ENCODE peak calls at places on chromosomes 6 and 20, in ten cellular contexts. One of them, this sample, is unnamed.

GRCh38 chr6:19009769-19010168 is 622.6 kb downstream of the RNF144B start:
- DNase-seq in tibial nerve: no peak
- DNase-seq in stimulated activated CD8-positive, alpha-beta memory T cell treated with anti-CD3 and anti-CD28 coated beads, Interleukin-4, amount 100 ng/mL, for 1 hour: no peak
- DNase-seq in T follicular helper cell: no peak
- DNase-seq in activated CD4-positive, alpha-beta memory T cell treated with anti-CD3 and anti-CD28 coated beads, Interleukin-2, amount 10 ng/mL, durations not matched to agents 7 days and 5 days: no peak
- DNase-seq in GM18507: no peak
- DNase-seq in HCT116: no peak
- DNase-seq in retina: no peak
- DNase-seq in pancreas: no peak
- DNase-seq in iPS-NIHi11: no peak
- DNase-seq in this sample: no peak

GRCh38 chr20:31523361-31524283 is 9.4 kb downstream of the HM13 start:
- DNase-seq in tibial nerve: no peak
- DNase-seq in stimulated activated CD8-positive, alpha-beta memory T cell treated with anti-CD3 and anti-CD28 coated beads, Interleukin-4, amount 100 ng/mL, for 1 hour: no peak
- DNase-seq in T follicular helper cell: no peak
- DNase-seq in activated CD4-positive, alpha-beta memory T cell treated with anti-CD3 and anti-CD28 coated beads, Interleukin-2, amount 10 ng/mL, durations not matched to agents 7 days and 5 days: no peak
- DNase-seq in GM18507: no peak
- DNase-seq in HCT116: no peak
- DNase-seq in retina: no peak
- DNase-seq in pancreas: no peak
- DNase-seq in iPS-NIHi11: no peak
- DNase-seq in this sample: peak

GRCh38 chr6:27161946-27162603 is 85.4 kb upstream of the PRSS16 start:
- DNase-seq in tibial nerve: no peak
- DNase-seq in stimulated activated CD8-positive, alpha-beta memory T cell treated with anti-CD3 and anti-CD28 coated beads, Interleukin-4, amount 100 ng/mL, for 1 hour: no peak
- DNase-seq in T follicular helper cell: no peak
- DNase-seq in activated CD4-positive, alpha-beta memory T cell treated with anti-CD3 and anti-CD28 coated beads, Interleukin-2, amount 10 ng/mL, durations not matched to agents 7 days and 5 days: no peak
- DNase-seq in GM18507: no peak
- DNase-seq in HCT116: peak
- DNase-seq in retina: peak
- DNase-seq in pancreas: no peak
- DNase-seq in iPS-NIHi11: peak
- DNase-seq in this sample: peak

GRCh38 chr6:45640081-45640491 is 262.4 kb upstream of the SUPT3H start:
- DNase-seq in tibial nerve: no peak
- DNase-seq in stimulated activated CD8-positive, alpha-beta memory T cell treated with anti-CD3 and anti-CD28 coated beads, Interleukin-4, amount 100 ng/mL, for 1 hour: no peak
- DNase-seq in T follicular helper cell: no peak
- DNase-seq in activated CD4-positive, alpha-beta memory T cell treated with anti-CD3 and anti-CD28 coated beads, Interleukin-2, amount 10 ng/mL, durations not matched to agents 7 days and 5 days: no peak
- DNase-seq in GM18507: no peak
- DNase-seq in HCT116: no peak
- DNase-seq in retina: no peak
- DNase-seq in pancreas: no peak
- DNase-seq in iPS-NIHi11: no peak
- DNase-seq in this sample: peak

GRCh38 chr6:12957321-12958051 is 240.9 kb downstream of the PHACTR1 start:
- DNase-seq in tibial nerve: no peak
- DNase-seq in stimulated activated CD8-positive, alpha-beta memory T cell treated with anti-CD3 and anti-CD28 coated beads, Interleukin-4, amount 100 ng/mL, for 1 hour: no peak
- DNase-seq in T follicular helper cell: no peak
- DNase-seq in activated CD4-positive, alpha-beta memory T cell treated with anti-CD3 and anti-CD28 coated beads, Interleukin-2, amount 10 ng/mL, durations not matched to agents 7 days and 5 days: peak
- DNase-seq in GM18507: no peak
- DNase-seq in HCT116: no peak
- DNase-seq in retina: peak
- DNase-seq in pancreas: peak
- DNase-seq in iPS-NIHi11: peak
- DNase-seq in this sample: peak

GRCh38 chr6:148720371-148720770 is 26.5 kb upstream of the UST start:
- DNase-seq in tibial nerve: no peak
- DNase-seq in stimulated activated CD8-positive, alpha-beta memory T cell treated with anti-CD3 and anti-CD28 coated beads, Interleukin-4, amount 100 ng/mL, for 1 hour: no peak
- DNase-seq in T follicular helper cell: no peak
- DNase-seq in activated CD4-positive, alpha-beta memory T cell treated with anti-CD3 and anti-CD28 coated beads, Interleukin-2, amount 10 ng/mL, durations not matched to agents 7 days and 5 days: no peak
- DNase-seq in GM18507: no peak
- DNase-seq in HCT116: no peak
- DNase-seq in retina: no peak
- DNase-seq in pancreas: no peak
- DNase-seq in iPS-NIHi11: no peak
- DNase-seq in this sample: peak

GRCh38 chr6:139373154-139373927 is 1.1 kb downstream of the CITED2 start:
- DNase-seq in tibial nerve: peak
- DNase-seq in stimulated activated CD8-positive, alpha-beta memory T cell treated with anti-CD3 and anti-CD28 coated beads, Interleukin-4, amount 100 ng/mL, for 1 hour: peak
- DNase-seq in T follicular helper cell: peak
- DNase-seq in activated CD4-positive, alpha-beta memory T cell treated with anti-CD3 and anti-CD28 coated beads, Interleukin-2, amount 10 ng/mL, durations not matched to agents 7 days and 5 days: peak
- DNase-seq in GM18507: no peak
- DNase-seq in HCT116: no peak
- DNase-seq in retina: peak
- DNase-seq in pancreas: peak
- DNase-seq in iPS-NIHi11: no peak
- DNase-seq in this sample: peak

GRCh38 chr20:54611701-54612487 is 136.5 kb downstream of the DOK5 start:
- DNase-seq in tibial nerve: no peak
- DNase-seq in stimulated activated CD8-positive, alpha-beta memory T cell treated with anti-CD3 and anti-CD28 coated beads, Interleukin-4, amount 100 ng/mL, for 1 hour: no peak
- DNase-seq in T follicular helper cell: no peak
- DNase-seq in activated CD4-positive, alpha-beta memory T cell treated with anti-CD3 and anti-CD28 coated beads, Interleukin-2, amount 10 ng/mL, durations not matched to agents 7 days and 5 days: no peak
- DNase-seq in GM18507: no peak
- DNase-seq in HCT116: no peak
- DNase-seq in retina: peak
- DNase-seq in pancreas: no peak
- DNase-seq in iPS-NIHi11: no peak
- DNase-seq in this sample: no peak

GRCh38 chr20:47843886-47844567 is 58.7 kb upstream of the SULF2 start:
- DNase-seq in tibial nerve: no peak
- DNase-seq in stimulated activated CD8-positive, alpha-beta memory T cell treated with anti-CD3 and anti-CD28 coated beads, Interleukin-4, amount 100 ng/mL, for 1 hour: no peak
- DNase-seq in T follicular helper cell: no peak
- DNase-seq in activated CD4-positive, alpha-beta memory T cell treated with anti-CD3 and anti-CD28 coated beads, Interleukin-2, amount 10 ng/mL, durations not matched to agents 7 days and 5 days: no peak
- DNase-seq in GM18507: no peak
- DNase-seq in HCT116: no peak
- DNase-seq in retina: no peak
- DNase-seq in pancreas: no peak
- DNase-seq in iPS-NIHi11: no peak
- DNase-seq in this sample: no peak

GRCh38 chr6:134636221-134636830 is 313.6 kb downstream of the ALDH8A1 start:
- DNase-seq in tibial nerve: no peak
- DNase-seq in stimulated activated CD8-positive, alpha-beta memory T cell treated with anti-CD3 and anti-CD28 coated beads, Interleukin-4, amount 100 ng/mL, for 1 hour: no peak
- DNase-seq in T follicular helper cell: peak
- DNase-seq in activated CD4-positive, alpha-beta memory T cell treated with anti-CD3 and anti-CD28 coated beads, Interleukin-2, amount 10 ng/mL, durations not matched to agents 7 days and 5 days: no peak
- DNase-seq in GM18507: no peak
- DNase-seq in HCT116: no peak
- DNase-seq in retina: no peak
- DNase-seq in pancreas: no peak
- DNase-seq in iPS-NIHi11: no peak
- DNase-seq in this sample: no peak

GRCh38 chr6:69961251-69961650 is 94.9 kb downstream of the COL19A1 start:
- DNase-seq in tibial nerve: no peak
- DNase-seq in stimulated activated CD8-positive, alpha-beta memory T cell treated with anti-CD3 and anti-CD28 coated beads, Interleukin-4, amount 100 ng/mL, for 1 hour: no peak
- DNase-seq in T follicular helper cell: no peak
- DNase-seq in activated CD4-positive, alpha-beta memory T cell treated with anti-CD3 and anti-CD28 coated beads, Interleukin-2, amount 10 ng/mL, durations not matched to agents 7 days and 5 days: no peak
- DNase-seq in GM18507: no peak
- DNase-seq in HCT116: no peak
- DNase-seq in retina: no peak
- DNase-seq in pancreas: no peak
- DNase-seq in iPS-NIHi11: no peak
- DNase-seq in this sample: no peak

GRCh38 chr6:34514593-34515472 is 41.3 kb downstream of the SPDEF start:
- DNase-seq in tibial nerve: no peak
- DNase-seq in stimulated activated CD8-positive, alpha-beta memory T cell treated with anti-CD3 and anti-CD28 coated beads, Interleukin-4, amount 100 ng/mL, for 1 hour: no peak
- DNase-seq in T follicular helper cell: no peak
- DNase-seq in activated CD4-positive, alpha-beta memory T cell treated with anti-CD3 and anti-CD28 coated beads, Interleukin-2, amount 10 ng/mL, durations not matched to agents 7 days and 5 days: no peak
- DNase-seq in GM18507: no peak
- DNase-seq in HCT116: no peak
- DNase-seq in retina: peak
- DNase-seq in pancreas: no peak
- DNase-seq in iPS-NIHi11: peak
- DNase-seq in this sample: peak

GRCh38 chr20:57680934-57681914 is 28.6 kb downstream of the PMEPA1 start:
- DNase-seq in tibial nerve: no peak
- DNase-seq in stimulated activated CD8-positive, alpha-beta memory T cell treated with anti-CD3 and anti-CD28 coated beads, Interleukin-4, amount 100 ng/mL, for 1 hour: no peak
- DNase-seq in T follicular helper cell: peak
- DNase-seq in activated CD4-positive, alpha-beta memory T cell treated with anti-CD3 and anti-CD28 coated beads, Interleukin-2, amount 10 ng/mL, durations not matched to agents 7 days and 5 days: no peak
- DNase-seq in GM18507: no peak
- DNase-seq in HCT116: no peak
- DNase-seq in retina: no peak
- DNase-seq in pancreas: no peak
- DNase-seq in iPS-NIHi11: no peak
- DNase-seq in this sample: no peak

GRCh38 chr6:113104546-113105325 is 752.4 kb upstream of the MARCKS start:
- DNase-seq in tibial nerve: no peak
- DNase-seq in stimulated activated CD8-positive, alpha-beta memory T cell treated with anti-CD3 and anti-CD28 coated beads, Interleukin-4, amount 100 ng/mL, for 1 hour: no peak
- DNase-seq in T follicular helper cell: no peak
- DNase-seq in activated CD4-positive, alpha-beta memory T cell treated with anti-CD3 and anti-CD28 coated beads, Interleukin-2, amount 10 ng/mL, durations not matched to agents 7 days and 5 days: no peak
- DNase-seq in GM18507: no peak
- DNase-seq in HCT116: no peak
- DNase-seq in retina: no peak
- DNase-seq in pancreas: no peak
- DNase-seq in iPS-NIHi11: no peak
- DNase-seq in this sample: no peak

GRCh38 chr6:33993091-33993490 is 152.8 kb downstream of the GRM4 start:
- DNase-seq in tibial nerve: no peak
- DNase-seq in stimulated activated CD8-positive, alpha-beta memory T cell treated with anti-CD3 and anti-CD28 coated beads, Interleukin-4, amount 100 ng/mL, for 1 hour: no peak
- DNase-seq in T follicular helper cell: no peak
- DNase-seq in activated CD4-positive, alpha-beta memory T cell treated with anti-CD3 and anti-CD28 coated beads, Interleukin-2, amount 10 ng/mL, durations not matched to agents 7 days and 5 days: no peak
- DNase-seq in GM18507: no peak
- DNase-seq in HCT116: no peak
- DNase-seq in retina: no peak
- DNase-seq in pancreas: no peak
- DNase-seq in iPS-NIHi11: no peak
- DNase-seq in this sample: peak

GRCh38 chr20:6612615-6612917 is 154.9 kb upstream of the BMP2 start:
- DNase-seq in tibial nerve: no peak
- DNase-seq in stimulated activated CD8-positive, alpha-beta memory T cell treated with anti-CD3 and anti-CD28 coated beads, Interleukin-4, amount 100 ng/mL, for 1 hour: no peak
- DNase-seq in T follicular helper cell: no peak
- DNase-seq in activated CD4-positive, alpha-beta memory T cell treated with anti-CD3 and anti-CD28 coated beads, Interleukin-2, amount 10 ng/mL, durations not matched to agents 7 days and 5 days: no peak
- DNase-seq in GM18507: no peak
- DNase-seq in HCT116: no peak
- DNase-seq in retina: no peak
- DNase-seq in pancreas: no peak
- DNase-seq in iPS-NIHi11: no peak
- DNase-seq in this sample: no peak

GRCh38 chr6:80250391-80250997 is 144.0 kb downstream of the BCKDHB start:
- DNase-seq in tibial nerve: no peak
- DNase-seq in stimulated activated CD8-positive, alpha-beta memory T cell treated with anti-CD3 and anti-CD28 coated beads, Interleukin-4, amount 100 ng/mL, for 1 hour: no peak
- DNase-seq in T follicular helper cell: no peak
- DNase-seq in activated CD4-positive, alpha-beta memory T cell treated with anti-CD3 and anti-CD28 coated beads, Interleukin-2, amount 10 ng/mL, durations not matched to agents 7 days and 5 days: no peak
- DNase-seq in GM18507: no peak
- DNase-seq in HCT116: no peak
- DNase-seq in retina: no peak
- DNase-seq in pancreas: no peak
- DNase-seq in iPS-NIHi11: no peak
- DNase-seq in this sample: no peak

GRCh38 chr6:115613488-115613887 is 447.2 kb downstream of the FRK start:
- DNase-seq in tibial nerve: no peak
- DNase-seq in stimulated activated CD8-positive, alpha-beta memory T cell treated with anti-CD3 and anti-CD28 coated beads, Interleukin-4, amount 100 ng/mL, for 1 hour: no peak
- DNase-seq in T follicular helper cell: no peak
- DNase-seq in activated CD4-positive, alpha-beta memory T cell treated with anti-CD3 and anti-CD28 coated beads, Interleukin-2, amount 10 ng/mL, durations not matched to agents 7 days and 5 days: no peak
- DNase-seq in GM18507: no peak
- DNase-seq in HCT116: no peak
- DNase-seq in retina: no peak
- DNase-seq in pancreas: no peak
- DNase-seq in iPS-NIHi11: no peak
- DNase-seq in this sample: peak

GRCh38 chr6:157982580-157983438 is 1.1 kb downstream of the SYNJ2 start:
- DNase-seq in tibial nerve: no peak
- DNase-seq in stimulated activated CD8-positive, alpha-beta memory T cell treated with anti-CD3 and anti-CD28 coated beads, Interleukin-4, amount 100 ng/mL, for 1 hour: no peak
- DNase-seq in T follicular helper cell: no peak
- DNase-seq in activated CD4-positive, alpha-beta memory T cell treated with anti-CD3 and anti-CD28 coated beads, Interleukin-2, amount 10 ng/mL, durations not matched to agents 7 days and 5 days: no peak
- DNase-seq in GM18507: no peak
- DNase-seq in HCT116: no peak
- DNase-seq in retina: no peak
- DNase-seq in pancreas: no peak
- DNase-seq in iPS-NIHi11: no peak
- DNase-seq in this sample: peak

GRCh38 chr6:162234631-162235030 is 492.9 kb downstream of the PRKN start:
- DNase-seq in tibial nerve: no peak
- DNase-seq in stimulated activated CD8-positive, alpha-beta memory T cell treated with anti-CD3 and anti-CD28 coated beads, Interleukin-4, amount 100 ng/mL, for 1 hour: no peak
- DNase-seq in T follicular helper cell: no peak
- DNase-seq in activated CD4-positive, alpha-beta memory T cell treated with anti-CD3 and anti-CD28 coated beads, Interleukin-2, amount 10 ng/mL, durations not matched to agents 7 days and 5 days: no peak
- DNase-seq in GM18507: no peak
- DNase-seq in HCT116: no peak
- DNase-seq in retina: no peak
- DNase-seq in pancreas: no peak
- DNase-seq in iPS-NIHi11: no peak
- DNase-seq in this sample: no peak

GRCh38 chr6:137094411-137095008 is 49.7 kb upstream of the IL20RA start:
- DNase-seq in tibial nerve: peak
- DNase-seq in stimulated activated CD8-positive, alpha-beta memory T cell treated with anti-CD3 and anti-CD28 coated beads, Interleukin-4, amount 100 ng/mL, for 1 hour: no peak
- DNase-seq in T follicular helper cell: peak
- DNase-seq in activated CD4-positive, alpha-beta memory T cell treated with anti-CD3 and anti-CD28 coated beads, Interleukin-2, amount 10 ng/mL, durations not matched to agents 7 days and 5 days: peak
- DNase-seq in GM18507: no peak
- DNase-seq in HCT116: peak
- DNase-seq in retina: peak
- DNase-seq in pancreas: no peak
- DNase-seq in iPS-NIHi11: peak
- DNase-seq in this sample: peak

GRCh38 chr6:121263742-121264141 is 70.5 kb downstream of the TBC1D32 start:
- DNase-seq in tibial nerve: no peak
- DNase-seq in stimulated activated CD8-positive, alpha-beta memory T cell treated with anti-CD3 and anti-CD28 coated beads, Interleukin-4, amount 100 ng/mL, for 1 hour: no peak
- DNase-seq in T follicular helper cell: no peak
- DNase-seq in activated CD4-positive, alpha-beta memory T cell treated with anti-CD3 and anti-CD28 coated beads, Interleukin-2, amount 10 ng/mL, durations not matched to agents 7 days and 5 days: no peak
- DNase-seq in GM18507: no peak
- DNase-seq in HCT116: no peak
- DNase-seq in retina: no peak
- DNase-seq in pancreas: no peak
- DNase-seq in iPS-NIHi11: no peak
- DNase-seq in this sample: no peak

GRCh38 chr6:133512410-133513016 is 271.4 kb downstream of the EYA4 start:
- DNase-seq in tibial nerve: no peak
- DNase-seq in stimulated activated CD8-positive, alpha-beta memory T cell treated with anti-CD3 and anti-CD28 coated beads, Interleukin-4, amount 100 ng/mL, for 1 hour: no peak
- DNase-seq in T follicular helper cell: no peak
- DNase-seq in activated CD4-positive, alpha-beta memory T cell treated with anti-CD3 and anti-CD28 coated beads, Interleukin-2, amount 10 ng/mL, durations not matched to agents 7 days and 5 days: peak
- DNase-seq in GM18507: no peak
- DNase-seq in HCT116: peak
- DNase-seq in retina: peak
- DNase-seq in pancreas: no peak
- DNase-seq in iPS-NIHi11: peak
- DNase-seq in this sample: peak

GRCh38 chr6:100134703-100135102 is 140.7 kb upstream of the MCHR2 start:
- DNase-seq in tibial nerve: no peak
- DNase-seq in stimulated activated CD8-positive, alpha-beta memory T cell treated with anti-CD3 and anti-CD28 coated beads, Interleukin-4, amount 100 ng/mL, for 1 hour: no peak
- DNase-seq in T follicular helper cell: no peak
- DNase-seq in activated CD4-positive, alpha-beta memory T cell treated with anti-CD3 and anti-CD28 coated beads, Interleukin-2, amount 10 ng/mL, durations not matched to agents 7 days and 5 days: no peak
- DNase-seq in GM18507: no peak
- DNase-seq in HCT116: no peak
- DNase-seq in retina: no peak
- DNase-seq in pancreas: no peak
- DNase-seq in iPS-NIHi11: no peak
- DNase-seq in this sample: peak

GRCh38 chr6:124002377-124003081 is 198.9 kb downstream of the NKAIN2 start:
- DNase-seq in tibial nerve: no peak
- DNase-seq in stimulated activated CD8-positive, alpha-beta memory T cell treated with anti-CD3 and anti-CD28 coated beads, Interleukin-4, amount 100 ng/mL, for 1 hour: no peak
- DNase-seq in T follicular helper cell: no peak
- DNase-seq in activated CD4-positive, alpha-beta memory T cell treated with anti-CD3 and anti-CD28 coated beads, Interleukin-2, amount 10 ng/mL, durations not matched to agents 7 days and 5 days: no peak
- DNase-seq in GM18507: no peak
- DNase-seq in HCT116: no peak
- DNase-seq in retina: no peak
- DNase-seq in pancreas: no peak
- DNase-seq in iPS-NIHi11: no peak
- DNase-seq in this sample: no peak

GRCh38 chr6:47061631-47062300 is 19.6 kb upstream of the ADGRF1 start:
- DNase-seq in tibial nerve: no peak
- DNase-seq in stimulated activated CD8-positive, alpha-beta memory T cell treated with anti-CD3 and anti-CD28 coated beads, Interleukin-4, amount 100 ng/mL, for 1 hour: no peak
- DNase-seq in T follicular helper cell: no peak
- DNase-seq in activated CD4-positive, alpha-beta memory T cell treated with anti-CD3 and anti-CD28 coated beads, Interleukin-2, amount 10 ng/mL, durations not matched to agents 7 days and 5 days: no peak
- DNase-seq in GM18507: no peak
- DNase-seq in HCT116: no peak
- DNase-seq in retina: no peak
- DNase-seq in pancreas: no peak
- DNase-seq in iPS-NIHi11: no peak
- DNase-seq in this sample: peak

GRCh38 chr20:5569021-5569420 is 181.2 kb upstream of the SHLD1 start:
- DNase-seq in tibial nerve: no peak
- DNase-seq in stimulated activated CD8-positive, alpha-beta memory T cell treated with anti-CD3 and anti-CD28 coated beads, Interleukin-4, amount 100 ng/mL, for 1 hour: no peak
- DNase-seq in T follicular helper cell: peak
- DNase-seq in activated CD4-positive, alpha-beta memory T cell treated with anti-CD3 and anti-CD28 coated beads, Interleukin-2, amount 10 ng/mL, durations not matched to agents 7 days and 5 days: peak
- DNase-seq in GM18507: no peak
- DNase-seq in HCT116: peak
- DNase-seq in retina: peak
- DNase-seq in pancreas: no peak
- DNase-seq in iPS-NIHi11: no peak
- DNase-seq in this sample: peak

GRCh38 chr20:37733416-37733815 is 39.6 kb downstream of the CTNNBL1 start:
- DNase-seq in tibial nerve: no peak
- DNase-seq in stimulated activated CD8-positive, alpha-beta memory T cell treated with anti-CD3 and anti-CD28 coated beads, Interleukin-4, amount 100 ng/mL, for 1 hour: no peak
- DNase-seq in T follicular helper cell: no peak
- DNase-seq in activated CD4-positive, alpha-beta memory T cell treated with anti-CD3 and anti-CD28 coated beads, Interleukin-2, amount 10 ng/mL, durations not matched to agents 7 days and 5 days: no peak
- DNase-seq in GM18507: no peak
- DNase-seq in HCT116: no peak
- DNase-seq in retina: no peak
- DNase-seq in pancreas: no peak
- DNase-seq in iPS-NIHi11: no peak
- DNase-seq in this sample: no peak